ENCODE peak calls at places on chromosomes 2 and 18, in nine cellular contexts. One of them, this sample, is unnamed. For H3K9me3, the result is how much of the 10 kb centered on the place peaks cover.

GRCh38 chr2:204321910-204322765 is 223.1 kb upstream of the PARD3B start:
- DNase-seq in left lung: no peak
- DNase-seq in astrocyte: peak
- DNase-seq in neural progenitor cell: no peak
- DNase-seq in CD4-positive, alpha-beta memory T cell: no peak
- DNase-seq in body of pancreas: no peak
- DNase-seq in HCT116: no peak
- DNase-seq in heart left ventricle: peak
- DNase-seq in cardiac muscle cell: peak
- DNase-seq in this sample: no peak

GRCh38 chr2:9739508-9739907 is 103.8 kb upstream of the TAF1B start:
- DNase-seq in left lung: no peak
- DNase-seq in astrocyte: no peak
- DNase-seq in neural progenitor cell: no peak
- DNase-seq in CD4-positive, alpha-beta memory T cell: peak
- DNase-seq in body of pancreas: peak
- DNase-seq in HCT116: no peak
- DNase-seq in heart left ventricle: peak
- DNase-seq in cardiac muscle cell: peak
- DNase-seq in this sample: peak

GRCh38 chr2:38797276-38797675 is 19.3 kb downstream of the GEMIN6 start:
- DNase-seq in left lung: no peak
- DNase-seq in astrocyte: peak
- DNase-seq in neural progenitor cell: no peak
- DNase-seq in CD4-positive, alpha-beta memory T cell: no peak
- DNase-seq in body of pancreas: no peak
- DNase-seq in HCT116: no peak
- DNase-seq in heart left ventricle: no peak
- DNase-seq in cardiac muscle cell: no peak
- DNase-seq in this sample: no peak

GRCh38 chr18:13175754-13176210 is 42.8 kb upstream of the LDLRAD4 start:
- DNase-seq in left lung: no peak
- DNase-seq in astrocyte: no peak
- DNase-seq in neural progenitor cell: no peak
- DNase-seq in CD4-positive, alpha-beta memory T cell: no peak
- DNase-seq in body of pancreas: no peak
- DNase-seq in HCT116: no peak
- DNase-seq in heart left ventricle: no peak
- DNase-seq in cardiac muscle cell: no peak
- DNase-seq in this sample: no peak

GRCh38 chr18:75654928-75655745 is 227.6 kb upstream of the SMIM21 start:
- DNase-seq in left lung: no peak
- DNase-seq in astrocyte: no peak
- DNase-seq in neural progenitor cell: peak
- DNase-seq in CD4-positive, alpha-beta memory T cell: no peak
- DNase-seq in body of pancreas: peak
- DNase-seq in HCT116: no peak
- DNase-seq in heart left ventricle: no peak
- DNase-seq in cardiac muscle cell: peak
- DNase-seq in this sample: no peak

GRCh38 chr2:39202639-39203369 is 41.0 kb downstream of the CDKL4 start:
- DNase-seq in left lung: no peak
- DNase-seq in astrocyte: peak
- DNase-seq in neural progenitor cell: no peak
- DNase-seq in CD4-positive, alpha-beta memory T cell: no peak
- DNase-seq in body of pancreas: no peak
- DNase-seq in HCT116: no peak
- DNase-seq in heart left ventricle: no peak
- DNase-seq in cardiac muscle cell: no peak
- DNase-seq in this sample: no peak

GRCh38 chr2:128411431-128411830 is 92.8 kb upstream of the HS6ST1 start:
- DNase-seq in left lung: no peak
- DNase-seq in astrocyte: no peak
- DNase-seq in neural progenitor cell: no peak
- DNase-seq in CD4-positive, alpha-beta memory T cell: no peak
- DNase-seq in body of pancreas: no peak
- DNase-seq in HCT116: no peak
- DNase-seq in heart left ventricle: no peak
- DNase-seq in cardiac muscle cell: no peak
- DNase-seq in this sample: no peak

GRCh38 chr2:218781691-218782528 is at the start of gene CYP27A1:
- DNase-seq in left lung: peak
- DNase-seq in astrocyte: no peak
- DNase-seq in neural progenitor cell: peak
- DNase-seq in CD4-positive, alpha-beta memory T cell: no peak
- DNase-seq in body of pancreas: peak
- DNase-seq in HCT116: no peak
- DNase-seq in heart left ventricle: peak
- DNase-seq in cardiac muscle cell: peak
- DNase-seq in this sample: no peak

GRCh38 chr2:167188596-167188967 is 300.3 kb downstream of the XIRP2 start:
- DNase-seq in left lung: no peak
- DNase-seq in astrocyte: no peak
- DNase-seq in neural progenitor cell: no peak
- DNase-seq in CD4-positive, alpha-beta memory T cell: no peak
- DNase-seq in body of pancreas: peak
- DNase-seq in HCT116: no peak
- DNase-seq in heart left ventricle: no peak
- DNase-seq in cardiac muscle cell: no peak
- DNase-seq in this sample: no peak

GRCh38 chr2:167186465-167186864 is 298.2 kb downstream of the XIRP2 start:
- DNase-seq in left lung: no peak
- DNase-seq in astrocyte: no peak
- DNase-seq in neural progenitor cell: no peak
- DNase-seq in CD4-positive, alpha-beta memory T cell: no peak
- DNase-seq in body of pancreas: no peak
- DNase-seq in HCT116: no peak
- DNase-seq in heart left ventricle: no peak
- DNase-seq in cardiac muscle cell: no peak
- DNase-seq in this sample: no peak

GRCh38 chr2:167190053-167190452 is 301.8 kb downstream of the XIRP2 start:
- DNase-seq in left lung: no peak
- DNase-seq in astrocyte: peak
- DNase-seq in neural progenitor cell: no peak
- DNase-seq in CD4-positive, alpha-beta memory T cell: no peak
- DNase-seq in body of pancreas: peak
- DNase-seq in HCT116: no peak
- DNase-seq in heart left ventricle: peak
- DNase-seq in cardiac muscle cell: peak
- DNase-seq in this sample: no peak

GRCh38 chr2:167187049-167187727 is 298.9 kb downstream of the XIRP2 start:
- DNase-seq in left lung: no peak
- DNase-seq in astrocyte: no peak
- DNase-seq in neural progenitor cell: no peak
- DNase-seq in CD4-positive, alpha-beta memory T cell: no peak
- DNase-seq in body of pancreas: no peak
- DNase-seq in HCT116: no peak
- DNase-seq in heart left ventricle: no peak
- DNase-seq in cardiac muscle cell: no peak
- DNase-seq in this sample: no peak

DNA sequence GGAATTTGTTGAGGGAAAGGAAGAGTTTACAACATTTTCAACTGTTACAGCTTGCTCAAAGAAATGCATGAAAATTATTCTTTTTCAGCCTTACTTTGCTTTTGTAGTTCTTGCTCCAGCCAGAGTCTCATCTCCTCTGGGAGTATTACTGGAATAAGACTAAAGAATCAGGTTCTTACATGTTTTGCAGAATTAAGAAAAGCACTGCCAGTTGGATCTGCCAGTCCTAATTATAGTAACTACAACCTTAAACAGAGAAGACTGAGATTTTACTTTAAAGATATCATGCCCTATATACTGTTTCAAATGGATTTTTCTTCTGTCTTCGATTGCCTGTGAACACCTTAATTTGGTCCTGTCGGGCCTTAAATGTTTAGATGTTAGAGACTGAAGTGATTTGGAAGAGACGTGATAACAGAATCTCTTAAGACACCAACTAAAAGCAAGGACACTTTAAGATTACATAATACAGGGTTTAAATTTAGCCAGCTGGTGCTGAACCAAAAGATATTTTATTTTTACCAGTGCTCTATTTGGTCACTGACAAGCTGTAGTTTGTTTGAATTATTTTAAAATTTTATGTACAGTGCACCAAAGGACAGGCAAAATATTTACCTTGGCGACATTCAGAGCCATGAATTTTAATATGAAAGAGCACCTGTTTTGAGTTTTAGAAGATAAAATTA is 299.8 kb downstream of the XIRP2 start:
- DNase-seq in left lung: no peak
- DNase-seq in astrocyte: no peak
- DNase-seq in neural progenitor cell: no peak
- DNase-seq in CD4-positive, alpha-beta memory T cell: no peak
- DNase-seq in body of pancreas: no peak
- DNase-seq in HCT116: no peak
- DNase-seq in heart left ventricle: no peak
- DNase-seq in cardiac muscle cell: no peak
- DNase-seq in this sample: no peak
- H3K27ac ChIP-seq in left lung: no peak
- H3K27ac ChIP-seq in astrocyte: no peak
- H3K27ac ChIP-seq in neural progenitor cell: no peak
- H3K27ac ChIP-seq in CD4-positive, alpha-beta memory T cell: no peak
- H3K27ac ChIP-seq in body of pancreas: peak
- H3K27ac ChIP-seq in HCT116: no peak
- H3K27ac ChIP-seq in heart left ventricle: peak
- H3K27ac ChIP-seq in cardiac muscle cell: peak
- H3K27ac ChIP-seq in this sample: no peak

DNA sequence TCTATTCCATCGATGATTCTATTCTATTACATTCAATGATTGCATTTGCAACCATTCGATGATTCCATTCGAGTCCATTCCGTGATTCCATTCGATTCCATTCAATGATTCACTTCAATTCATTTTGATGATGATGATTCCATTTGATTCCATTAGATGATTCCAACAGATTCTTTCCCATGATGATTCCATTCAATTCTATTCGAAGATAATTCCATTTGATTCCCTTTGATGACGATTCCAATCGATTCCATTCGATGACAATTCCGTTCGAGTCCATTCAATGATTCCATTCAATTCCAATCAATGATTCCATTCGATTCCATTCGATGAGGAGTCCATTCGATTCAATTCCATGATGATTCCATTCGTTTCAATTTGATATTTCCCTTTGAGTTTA is 1088.8 kb downstream of the RPIA start:
- DNase-seq in left lung: no peak
- DNase-seq in astrocyte: no peak
- DNase-seq in neural progenitor cell: no peak
- DNase-seq in CD4-positive, alpha-beta memory T cell: no peak
- DNase-seq in body of pancreas: no peak
- DNase-seq in HCT116: no peak
- DNase-seq in heart left ventricle: no peak
- DNase-seq in cardiac muscle cell: no peak
- DNase-seq in this sample: no peak
- H3K9me3 ChIP-seq in left lung: half or more
- H3K9me3 ChIP-seq in astrocyte: half or more
- H3K9me3 ChIP-seq in neural progenitor cell: half or more
- H3K9me3 ChIP-seq in CD4-positive, alpha-beta memory T cell: under half
- H3K9me3 ChIP-seq in body of pancreas: under half
- H3K9me3 ChIP-seq in HCT116: half or more
- H3K9me3 ChIP-seq in heart left ventricle: half or more
- H3K9me3 ChIP-seq in cardiac muscle cell: half or more
- H3K9me3 ChIP-seq in this sample: half or more

GRCh38 chr2:33267043-33267442 is 209.4 kb upstream of the RASGRP3 start:
- DNase-seq in left lung: no peak
- DNase-seq in astrocyte: no peak
- DNase-seq in neural progenitor cell: no peak
- DNase-seq in CD4-positive, alpha-beta memory T cell: no peak
- DNase-seq in body of pancreas: no peak
- DNase-seq in HCT116: no peak
- DNase-seq in heart left ventricle: no peak
- DNase-seq in cardiac muscle cell: no peak
- DNase-seq in this sample: no peak

GRCh38 chr2:33266467-33266866 is 210.0 kb upstream of the RASGRP3 start:
- DNase-seq in left lung: no peak
- DNase-seq in astrocyte: no peak
- DNase-seq in neural progenitor cell: no peak
- DNase-seq in CD4-positive, alpha-beta memory T cell: no peak
- DNase-seq in body of pancreas: no peak
- DNase-seq in HCT116: no peak
- DNase-seq in heart left ventricle: no peak
- DNase-seq in cardiac muscle cell: no peak
- DNase-seq in this sample: no peak

GRCh38 chr2:33267745-33268144 is 208.7 kb upstream of the RASGRP3 start:
- DNase-seq in left lung: no peak
- DNase-seq in astrocyte: peak
- DNase-seq in neural progenitor cell: no peak
- DNase-seq in CD4-positive, alpha-beta memory T cell: no peak
- DNase-seq in body of pancreas: no peak
- DNase-seq in HCT116: no peak
- DNase-seq in heart left ventricle: no peak
- DNase-seq in cardiac muscle cell: peak
- DNase-seq in this sample: no peak

GRCh38 chr2:33265584-33266338 is 210.7 kb upstream of the RASGRP3 start:
- DNase-seq in left lung: no peak
- DNase-seq in astrocyte: no peak
- DNase-seq in neural progenitor cell: no peak
- DNase-seq in CD4-positive, alpha-beta memory T cell: no peak
- DNase-seq in body of pancreas: no peak
- DNase-seq in HCT116: no peak
- DNase-seq in heart left ventricle: no peak
- DNase-seq in cardiac muscle cell: no peak
- DNase-seq in this sample: no peak

GRCh38 chr2:33268246-33268831 is 208.1 kb upstream of the RASGRP3 start:
- DNase-seq in left lung: no peak
- DNase-seq in astrocyte: no peak
- DNase-seq in neural progenitor cell: no peak
- DNase-seq in CD4-positive, alpha-beta memory T cell: no peak
- DNase-seq in body of pancreas: no peak
- DNase-seq in HCT116: no peak
- DNase-seq in heart left ventricle: no peak
- DNase-seq in cardiac muscle cell: peak
- DNase-seq in this sample: no peak
- H3K27ac ChIP-seq in left lung: no peak
- H3K27ac ChIP-seq in astrocyte: no peak
- H3K27ac ChIP-seq in neural progenitor cell: no peak
- H3K27ac ChIP-seq in CD4-positive, alpha-beta memory T cell: no peak
- H3K27ac ChIP-seq in body of pancreas: no peak
- H3K27ac ChIP-seq in HCT116: no peak
- H3K27ac ChIP-seq in heart left ventricle: no peak
- H3K27ac ChIP-seq in cardiac muscle cell: peak
- H3K27ac ChIP-seq in this sample: no peak

GRCh38 chr18:79738041-79738461 is 58.4 kb downstream of the CTDP1 start:
- DNase-seq in left lung: no peak
- DNase-seq in astrocyte: no peak
- DNase-seq in neural progenitor cell: no peak
- DNase-seq in CD4-positive, alpha-beta memory T cell: no peak
- DNase-seq in body of pancreas: no peak
- DNase-seq in HCT116: no peak
- DNase-seq in heart left ventricle: peak
- DNase-seq in cardiac muscle cell: peak
- DNase-seq in this sample: no peak

GRCh38 chr18:79737426-79737825 is 57.8 kb downstream of the CTDP1 start:
- DNase-seq in left lung: no peak
- DNase-seq in astrocyte: no peak
- DNase-seq in neural progenitor cell: no peak
- DNase-seq in CD4-positive, alpha-beta memory T cell: no peak
- DNase-seq in body of pancreas: no peak
- DNase-seq in HCT116: no peak
- DNase-seq in heart left ventricle: peak
- DNase-seq in cardiac muscle cell: no peak
- DNase-seq in this sample: no peak

GRCh38 chr18:79736230-79736629 is 56.6 kb downstream of the CTDP1 start:
- DNase-seq in left lung: peak
- DNase-seq in astrocyte: no peak
- DNase-seq in neural progenitor cell: no peak
- DNase-seq in CD4-positive, alpha-beta memory T cell: no peak
- DNase-seq in body of pancreas: no peak
- DNase-seq in HCT116: no peak
- DNase-seq in heart left ventricle: peak
- DNase-seq in cardiac muscle cell: no peak
- DNase-seq in this sample: no peak

GRCh38 chr18:79735071-79735980 is 55.7 kb downstream of the CTDP1 start:
- DNase-seq in left lung: peak
- DNase-seq in astrocyte: no peak
- DNase-seq in neural progenitor cell: no peak
- DNase-seq in CD4-positive, alpha-beta memory T cell: no peak
- DNase-seq in body of pancreas: no peak
- DNase-seq in HCT116: no peak
- DNase-seq in heart left ventricle: peak
- DNase-seq in cardiac muscle cell: no peak
- DNase-seq in this sample: no peak

DNA sequence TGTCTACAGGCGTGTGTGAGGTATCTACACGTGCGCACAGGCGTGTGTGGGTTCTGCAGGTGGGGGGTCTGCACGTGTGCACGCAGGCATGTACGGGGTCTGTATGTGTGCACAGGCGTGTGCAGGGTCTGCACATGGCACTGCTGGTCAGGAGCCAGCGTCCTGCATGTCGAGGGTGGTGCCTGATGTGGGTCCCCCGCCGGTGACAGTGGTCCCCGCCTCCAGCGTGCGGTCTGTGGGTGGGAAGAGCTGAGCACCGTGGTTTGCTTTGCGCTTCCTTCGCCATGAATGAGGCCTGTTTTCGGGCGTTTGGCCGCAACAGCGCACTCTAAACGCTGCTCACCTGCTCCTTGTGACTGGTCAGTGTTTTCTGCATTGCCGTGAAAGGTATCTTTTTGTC is 57.2 kb downstream of the CTDP1 start:
- DNase-seq in left lung: peak
- DNase-seq in astrocyte: no peak
- DNase-seq in neural progenitor cell: no peak
- DNase-seq in CD4-positive, alpha-beta memory T cell: no peak
- DNase-seq in body of pancreas: no peak
- DNase-seq in HCT116: no peak
- DNase-seq in heart left ventricle: peak
- DNase-seq in cardiac muscle cell: no peak
- DNase-seq in this sample: no peak
- H3K9me3 ChIP-seq in left lung: under half
- H3K9me3 ChIP-seq in astrocyte: under half
- H3K9me3 ChIP-seq in neural progenitor cell: under half
- H3K9me3 ChIP-seq in CD4-positive, alpha-beta memory T cell: under half
- H3K9me3 ChIP-seq in body of pancreas: under half
- H3K9me3 ChIP-seq in HCT116: under half
- H3K9me3 ChIP-seq in heart left ventricle: under half
- H3K9me3 ChIP-seq in cardiac muscle cell: under half
- H3K9me3 ChIP-seq in this sample: under half

This sample was measured in CD4-positive, alpha-beta T cell.